ENCODE peak calls at places on chromosomes 1 and 21, in seven cellular contexts. B is AG10803; M is hepatocyte; G is stimulated activated CD4-positive, alpha-beta T cell treated with anti-CD3 and anti-CD28 coated beads, Interleukin-4, amount 100 ng/mL, for 48 hours; D is endothelial cell of umbilical vein; Y is CD8-positive, alpha-beta memory T cell; N is heart right ventricle. S is an unnamed sample.

GRCh38 chr1:20793236-20793635 is 6.1 kb upstream of the HP1BP3 start:
- DNase-seq in B (no peak), M (no peak), G (no peak), D (no peak), Y (no peak), N (no peak), S (no peak)

GRCh38 chr1:185871627-185872150 is 137.5 kb downstream of the HMCN1 start:
- DNase-seq in B (no peak), M (no peak), G (no peak), D (no peak), Y (no peak), N (no peak), S (no peak)

GRCh38 chr1:203638914-203639313 is 12.3 kb downstream of the ATP2B4 start:
- DNase-seq in B (no peak), M (no peak), G (no peak), D (peak; percentile 65), Y (no peak), N (no peak), S (peak; percentile 49)

GRCh38 chr1:58886611-58887010 is 102.8 kb upstream of the JUN start:
- DNase-seq in B (peak; percentile 74), M (no peak), G (no peak), D (no peak), Y (no peak), N (no peak), S (no peak)

GRCh38 chr21:41958886-41959563 is 5.2 kb upstream of the C2CD2 start:
- DNase-seq in B (peak; percentile 8), M (no peak), G (no peak), D (peak; percentile 44), Y (no peak), N (no peak), S (no peak)

GRCh38 chr1:243623831-243624230 is 226.2 kb downstream of the AKT3 start:
- DNase-seq in B (no peak), M (no peak), G (no peak), D (peak; percentile 35), Y (no peak), N (no peak), S (no peak)

GRCh38 chr1:232990729-232991128 is 40.3 kb downstream of the NTPCR start:
- DNase-seq in B (no peak), M (no peak), G (no peak), D (no peak), Y (no peak), N (no peak), S (no peak)

GRCh38 chr1:229089586-229090208 is 181.2 kb upstream of the RAB4A start:
- DNase-seq in B (no peak), M (no peak), G (no peak), D (no peak), Y (no peak), N (no peak), S (no peak)

GRCh38 chr1:110615548-110616130 is 9.5 kb upstream of the KCNA2 start:
- DNase-seq in B (peak; percentile 39), M (peak; percentile 82), G (peak; percentile 62), D (peak; percentile 38), Y (no peak), N (peak; percentile 48), S (peak; percentile 69)

GRCh38 chr1:54681396-54681795 is 34.3 kb upstream of the TTC4 start:
- DNase-seq in B (peak; percentile 5), M (peak; percentile 42), G (no peak), D (no peak), Y (no peak), N (no peak), S (peak; percentile 25)

GRCh38 chr1:17826165-17826488 is 71.0 kb downstream of the ACTL8 start:
- DNase-seq in B (peak; percentile 35), M (peak; percentile 48), G (peak; percentile 9), D (no peak), Y (no peak), N (peak; percentile 57), S (peak; percentile 40)

GRCh38 chr1:192973988-192974387 is 85.2 kb downstream of the UCHL5 start:
- DNase-seq in B (no peak), M (no peak), G (no peak), D (no peak), Y (no peak), N (no peak), S (peak; percentile 68)